ENCODE peak calls at places on chromosomes 5 and 9, in six cellular contexts. One of them, this sample, is unnamed.

GRCh38 chr5:54091416-54092130 is 218.8 kb downstream of the ARL15 start:
- DNase-seq in NCI-H1930: no peak
- DNase-seq in EH: peak
- DNase-seq in AG08396: no peak
- DNase-seq in GM23338: no peak
- DNase-seq in fibroblast of mammary gland: no peak
- DNase-seq in this sample: no peak

GRCh38 chr5:178078197-178078995 is 34.9 kb upstream of the N4BP3 start:
- DNase-seq in NCI-H1930: no peak
- DNase-seq in EH: peak
- DNase-seq in AG08396: peak
- DNase-seq in GM23338: no peak
- DNase-seq in fibroblast of mammary gland: peak
- DNase-seq in this sample: no peak

GRCh38 chr5:127053049-127053448 is 20.3 kb downstream of the C5orf63 start:
- DNase-seq in NCI-H1930: no peak
- DNase-seq in EH: no peak
- DNase-seq in AG08396: no peak
- DNase-seq in GM23338: no peak
- DNase-seq in fibroblast of mammary gland: no peak
- DNase-seq in this sample: no peak

GRCh38 chr9:17191095-17191494 is 56.3 kb downstream of the CNTLN start:
- DNase-seq in NCI-H1930: no peak
- DNase-seq in EH: peak
- DNase-seq in AG08396: no peak
- DNase-seq in GM23338: no peak
- DNase-seq in fibroblast of mammary gland: no peak
- DNase-seq in this sample: no peak

GRCh38 chr5:1709186-1709803 is 90.3 kb downstream of the MRPL36 start:
- DNase-seq in NCI-H1930: no peak
- DNase-seq in EH: no peak
- DNase-seq in AG08396: no peak
- DNase-seq in GM23338: peak
- DNase-seq in fibroblast of mammary gland: no peak
- DNase-seq in this sample: no peak

GRCh38 chr9:84153885-84154284 is 173.3 kb downstream of the RMI1 start:
- DNase-seq in NCI-H1930: no peak
- DNase-seq in EH: peak
- DNase-seq in AG08396: no peak
- DNase-seq in GM23338: no peak
- DNase-seq in fibroblast of mammary gland: peak
- DNase-seq in this sample: no peak

GRCh38 chr5:87746891-87747366 is 334.2 kb upstream of the CCNH start:
- DNase-seq in NCI-H1930: no peak
- DNase-seq in EH: no peak
- DNase-seq in AG08396: no peak
- DNase-seq in GM23338: no peak
- DNase-seq in fibroblast of mammary gland: peak
- DNase-seq in this sample: no peak

GRCh38 chr9:130992059-130993032 is 16.6 kb upstream of the LAMC3 start:
- DNase-seq in NCI-H1930: no peak
- DNase-seq in EH: no peak
- DNase-seq in AG08396: no peak
- DNase-seq in GM23338: no peak
- DNase-seq in fibroblast of mammary gland: no peak
- DNase-seq in this sample: no peak

GRCh38 chr5:91266184-91266705 is 116.9 kb downstream of the ARRDC3 start:
- DNase-seq in NCI-H1930: no peak
- DNase-seq in EH: peak
- DNase-seq in AG08396: peak
- DNase-seq in GM23338: no peak
- DNase-seq in fibroblast of mammary gland: peak
- DNase-seq in this sample: no peak

GRCh38 chr9:91266457-91266856 is 95.3 kb downstream of the AUH start:
- DNase-seq in NCI-H1930: no peak
- DNase-seq in EH: no peak
- DNase-seq in AG08396: no peak
- DNase-seq in GM23338: no peak
- DNase-seq in fibroblast of mammary gland: no peak
- DNase-seq in this sample: no peak

GRCh38 chr5:173256800-173257199 is 21.8 kb upstream of the NKX2-5 start:
- DNase-seq in NCI-H1930: no peak
- DNase-seq in EH: no peak
- DNase-seq in AG08396: no peak
- DNase-seq in GM23338: no peak
- DNase-seq in fibroblast of mammary gland: no peak
- DNase-seq in this sample: no peak

GRCh38 chr9:126503333-126504085 is 110.2 kb upstream of the LMX1B start:
- DNase-seq in NCI-H1930: no peak
- DNase-seq in EH: peak
- DNase-seq in AG08396: peak
- DNase-seq in GM23338: no peak
- DNase-seq in fibroblast of mammary gland: peak
- DNase-seq in this sample: peak

GRCh38 chr9:37639109-37639748 is 11.5 kb upstream of the FRMPD1 start:
- DNase-seq in NCI-H1930: no peak
- DNase-seq in EH: peak
- DNase-seq in AG08396: peak
- DNase-seq in GM23338: no peak
- DNase-seq in fibroblast of mammary gland: peak
- DNase-seq in this sample: no peak

GRCh38 chr5:448061-448765 is 5.2 kb downstream of the EXOC3 start:
- DNase-seq in NCI-H1930: no peak
- DNase-seq in EH: no peak
- DNase-seq in AG08396: no peak
- DNase-seq in GM23338: no peak
- DNase-seq in fibroblast of mammary gland: no peak
- DNase-seq in this sample: peak

GRCh38 chr9:126934441-126934840 is 19.9 kb downstream of the RALGPS1 start:
- DNase-seq in NCI-H1930: no peak
- DNase-seq in EH: no peak
- DNase-seq in AG08396: no peak
- DNase-seq in GM23338: no peak
- DNase-seq in fibroblast of mammary gland: no peak
- DNase-seq in this sample: no peak

GRCh38 chr9:9942764-9943424 is 669.9 kb downstream of the PTPRD start:
- DNase-seq in NCI-H1930: peak
- DNase-seq in EH: peak
- DNase-seq in AG08396: peak
- DNase-seq in GM23338: peak
- DNase-seq in fibroblast of mammary gland: peak
- DNase-seq in this sample: no peak

GRCh38 chr9:127629468-127630081 is 17.5 kb downstream of the STXBP1 start:
- DNase-seq in NCI-H1930: no peak
- DNase-seq in EH: no peak
- DNase-seq in AG08396: no peak
- DNase-seq in GM23338: peak
- DNase-seq in fibroblast of mammary gland: peak
- DNase-seq in this sample: no peak

GRCh38 chr5:53438486-53439472 is 41.6 kb upstream of the FST start:
- DNase-seq in NCI-H1930: no peak
- DNase-seq in EH: peak
- DNase-seq in AG08396: peak
- DNase-seq in GM23338: no peak
- DNase-seq in fibroblast of mammary gland: peak
- DNase-seq in this sample: no peak

GRCh38 chr5:77407152-77407551 is 85.0 kb downstream of the WDR41 start:
- DNase-seq in NCI-H1930: no peak
- DNase-seq in EH: no peak
- DNase-seq in AG08396: no peak
- DNase-seq in GM23338: no peak
- DNase-seq in fibroblast of mammary gland: no peak
- DNase-seq in this sample: no peak

GRCh38 chr5:179793470-179794139 is at the start of gene LTC4S:
- DNase-seq in NCI-H1930: no peak
- DNase-seq in EH: peak
- DNase-seq in AG08396: peak
- DNase-seq in GM23338: no peak
- DNase-seq in fibroblast of mammary gland: peak
- DNase-seq in this sample: peak

GRCh38 chr5:159504857-159505304 is 174.6 kb upstream of the IL12B start:
- DNase-seq in NCI-H1930: no peak
- DNase-seq in EH: peak
- DNase-seq in AG08396: peak
- DNase-seq in GM23338: no peak
- DNase-seq in fibroblast of mammary gland: peak
- DNase-seq in this sample: no peak

GRCh38 chr5:39760385-39761198 is 335.8 kb upstream of the DAB2 start:
- DNase-seq in NCI-H1930: no peak
- DNase-seq in EH: peak
- DNase-seq in AG08396: peak
- DNase-seq in GM23338: no peak
- DNase-seq in fibroblast of mammary gland: peak
- DNase-seq in this sample: no peak

GRCh38 chr5:24864244-24864643 is 219.5 kb upstream of the CDH10 start:
- DNase-seq in NCI-H1930: no peak
- DNase-seq in EH: no peak
- DNase-seq in AG08396: no peak
- DNase-seq in GM23338: no peak
- DNase-seq in fibroblast of mammary gland: no peak
- DNase-seq in this sample: no peak

GRCh38 chr5:36948041-36948440 is 71.5 kb downstream of the NIPBL start:
- DNase-seq in NCI-H1930: no peak
- DNase-seq in EH: peak
- DNase-seq in AG08396: peak
- DNase-seq in GM23338: no peak
- DNase-seq in fibroblast of mammary gland: peak
- DNase-seq in this sample: no peak

GRCh38 chr9:83425240-83425639 is 113.0 kb downstream of the FRMD3 start:
- DNase-seq in NCI-H1930: no peak
- DNase-seq in EH: no peak
- DNase-seq in AG08396: no peak
- DNase-seq in GM23338: no peak
- DNase-seq in fibroblast of mammary gland: no peak
- DNase-seq in this sample: no peak

GRCh38 chr5:35852084-35852734 is 4.5 kb upstream of the IL7R start:
- DNase-seq in NCI-H1930: no peak
- DNase-seq in EH: no peak
- DNase-seq in AG08396: no peak
- DNase-seq in GM23338: no peak
- DNase-seq in fibroblast of mammary gland: peak
- DNase-seq in this sample: no peak

GRCh38 chr9:135758870-135759269 is 56.9 kb downstream of the KCNT1 start:
- DNase-seq in NCI-H1930: no peak
- DNase-seq in EH: no peak
- DNase-seq in AG08396: no peak
- DNase-seq in GM23338: no peak
- DNase-seq in fibroblast of mammary gland: no peak
- DNase-seq in this sample: no peak

GRCh38 chr9:69023650-69024049 is 9.7 kb upstream of the PRKACG start:
- DNase-seq in NCI-H1930: no peak
- DNase-seq in EH: no peak
- DNase-seq in AG08396: no peak
- DNase-seq in GM23338: peak
- DNase-seq in fibroblast of mammary gland: no peak
- DNase-seq in this sample: no peak

GRCh38 chr5:141973871-141974595 is 5.1 kb downstream of the RNF14 start:
- DNase-seq in NCI-H1930: no peak
- DNase-seq in EH: peak
- DNase-seq in AG08396: peak
- DNase-seq in GM23338: no peak
- DNase-seq in fibroblast of mammary gland: peak
- DNase-seq in this sample: no peak

GRCh38 chr5:132083065-132083678 is 9.6 kb downstream of the CSF2 start:
- DNase-seq in NCI-H1930: no peak
- DNase-seq in EH: no peak
- DNase-seq in AG08396: no peak
- DNase-seq in GM23338: no peak
- DNase-seq in fibroblast of mammary gland: no peak
- DNase-seq in this sample: peak

GRCh38 chr9:8733096-8733954 is 933.7 kb upstream of the DMAC1 start:
- DNase-seq in NCI-H1930: peak
- DNase-seq in EH: no peak
- DNase-seq in AG08396: no peak
- DNase-seq in GM23338: peak
- DNase-seq in fibroblast of mammary gland: peak
- DNase-seq in this sample: no peak

GRCh38 chr9:93071464-93071863 is 13.0 kb downstream of the SUSD3 start:
- DNase-seq in NCI-H1930: peak
- DNase-seq in EH: peak
- DNase-seq in AG08396: peak
- DNase-seq in GM23338: peak
- DNase-seq in fibroblast of mammary gland: peak
- DNase-seq in this sample: no peak

GRCh38 chr9:87657893-87658292 is 68.0 kb upstream of the CTSL start:
- DNase-seq in NCI-H1930: no peak
- DNase-seq in EH: no peak
- DNase-seq in AG08396: no peak
- DNase-seq in GM23338: no peak
- DNase-seq in fibroblast of mammary gland: no peak
- DNase-seq in this sample: no peak

GRCh38 chr5:62720036-62720441 is 141.4 kb downstream of the LRRC70 start:
- DNase-seq in NCI-H1930: no peak
- DNase-seq in EH: peak
- DNase-seq in AG08396: peak
- DNase-seq in GM23338: peak
- DNase-seq in fibroblast of mammary gland: peak
- DNase-seq in this sample: no peak

GRCh38 chr5:81363093-81363886 is 30.6 kb downstream of the ACOT12 start:
- DNase-seq in NCI-H1930: no peak
- DNase-seq in EH: no peak
- DNase-seq in AG08396: peak
- DNase-seq in GM23338: no peak
- DNase-seq in fibroblast of mammary gland: peak
- DNase-seq in this sample: no peak